ENCODE peak calls at places on chromosome 3, in six cellular contexts. Q is H7, G is GM12878, O is neural progenitor cell, F is BJ, X is astrocyte. I is an unnamed sample.

GRCh38 chr3:179330438-179330837 is 7.6 kb downstream of the ZNF639 start:
- DNase-seq in O (no peak), F (no peak), Q (no peak), X (no peak), G (no peak), I (no peak)

GRCh38 chr3:180421711-180422110 is 180.3 kb upstream of the TTC14 start:
- DNase-seq in X (no peak), F (no peak), O (no peak), G (no peak), Q (no peak), I (no peak)

GRCh38 chr3:99751649-99752048 is 66.0 kb upstream of the CMSS1 start:
- DNase-seq in F (peak; percentile 58), G (no peak), Q (no peak), O (no peak), X (peak; percentile 91), I (no peak)

GRCh38 chr3:28791713-28792255 is 443.2 kb upstream of the AZI2 start:
- DNase-seq in X (peak; percentile 6), Q (peak; percentile 6), F (no peak), G (no peak), O (peak; percentile 80), I (no peak)

GRCh38 chr3:124926426-124927116 is 8.0 kb downstream of the MUC13 start:
- DNase-seq in Q (no peak), O (no peak), F (no peak), G (no peak), X (peak; percentile 4), I (no peak)

GRCh38 chr3:22236490-22237271 is 485.7 kb upstream of the ZNF385D start:
- DNase-seq in F (no peak), O (no peak), Q (no peak), X (no peak), G (no peak), I (no peak)

GRCh38 chr3:104101736-104102135 is 1265.0 kb upstream of the ALCAM start:
- DNase-seq in G (no peak), X (peak; percentile 4), F (no peak), O (no peak), Q (no peak), I (no peak)

GRCh38 chr3:178706411-178706810 is 170.2 kb downstream of the KCNMB2 start:
- DNase-seq in Q (no peak), O (no peak), G (no peak), F (no peak), X (no peak), I (no peak)

GRCh38 chr3:56316944-56317343 is 151.3 kb downstream of the ERC2 start:
- DNase-seq in F (no peak), X (no peak), O (no peak), G (no peak), Q (no peak), I (no peak)

GRCh38 chr3:166080096-166080495 is 242.9 kb upstream of the BCHE start:
- DNase-seq in F (no peak), G (no peak), Q (no peak), X (no peak), O (no peak), I (no peak)

GRCh38 chr3:88219138-88219792 is 69.5 kb downstream of the C3orf38 start:
- DNase-seq in X (peak; percentile 49), G (no peak), O (peak; percentile 87), Q (peak; percentile 65), F (no peak), I (peak; percentile 21)

GRCh38 chr3:191260431-191261303 is 61.6 kb downstream of the OSTN start:
- DNase-seq in O (peak; percentile 69), G (no peak), Q (no peak), F (no peak), X (no peak), I (no peak)

GRCh38 chr3:57025237-57025636 is 35.2 kb upstream of the SPATA12 start:
- DNase-seq in X (no peak), G (no peak), F (no peak), O (no peak), Q (no peak), I (no peak)

GRCh38 chr3:161413127-161413854 is 42.0 kb upstream of the SPTSSB start:
- DNase-seq in F (no peak), Q (no peak), X (peak; percentile 80), O (no peak), G (no peak), I (peak; percentile 93)

GRCh38 chr3:7978104-7978457 is 523.5 kb upstream of the LMCD1 start:
- DNase-seq in G (no peak), Q (no peak), F (no peak), O (peak; percentile 86), X (no peak), I (no peak)

GRCh38 chr3:39718674-39719595 is 90.5 kb upstream of the MYRIP start:
- DNase-seq in O (no peak), G (no peak), X (peak; percentile 42), Q (no peak), F (peak; percentile 41), I (peak; percentile 68)

GRCh38 chr3:165642761-165643432 is 194.3 kb downstream of the BCHE start:
- DNase-seq in F (peak; percentile 70), Q (no peak), X (peak; percentile 96), O (no peak), G (no peak), I (peak; percentile 87)

GRCh38 chr3:25663324-25664065 is 1.2 kb downstream of the TOP2B start:
- DNase-seq in F (no peak), O (peak; percentile 57), Q (peak; percentile 43), G (no peak), X (peak; percentile 12), I (no peak)

GRCh38 chr3:59593380-59593779 is 543.6 kb upstream of the CFAP20DC start:
- DNase-seq in X (no peak), F (no peak), O (no peak), Q (no peak), G (no peak), I (no peak)

GRCh38 chr3:188595890-188596376 is 442.0 kb downstream of the LPP start:
- DNase-seq in G (no peak), X (peak; percentile 90), O (no peak), F (peak; percentile 74), Q (no peak), I (peak; percentile 40)

GRCh38 chr3:175777495-175777894 is 918.4 kb downstream of the NAALADL2 start:
- DNase-seq in Q (no peak), F (peak; percentile 9), X (peak; percentile 69), G (no peak), O (no peak), I (no peak)

GRCh38 chr3:99542771-99543518 is 95.4 kb upstream of the COL8A1 start:
- DNase-seq in G (no peak), Q (no peak), O (no peak), X (no peak), F (no peak), I (no peak)

GRCh38 chr3:134877788-134878187 is 82.7 kb downstream of the EPHB1 start:
- DNase-seq in O (no peak), G (no peak), Q (no peak), F (no peak), X (no peak), I (no peak)

GRCh38 chr3:7546219-7546618 is 685.3 kb downstream of the GRM7 start:
- DNase-seq in F (no peak), G (no peak), X (peak; percentile 16), Q (no peak), O (no peak), I (no peak)

GRCh38 chr3:72165337-72165736 is 380.4 kb upstream of the PROK2 start:
- DNase-seq in Q (no peak), O (no peak), X (peak; percentile 47), G (no peak), F (no peak), I (no peak)

GRCh38 chr3:3998140-3998977 is 199.1 kb downstream of the LRRN1 start:
- DNase-seq in G (peak; percentile 11), O (peak; percentile 70), F (no peak), Q (peak; percentile 50), X (peak; percentile 38), I (peak; percentile 1)

GRCh38 chr3:42080452-42080872 is 10.7 kb upstream of the TRAK1 start:
- DNase-seq in Q (no peak), X (peak; percentile 31), F (no peak), G (peak; percentile 38), O (no peak), I (peak; percentile 77)
- H3K4me3 ChIP-seq in Q (no peak overlapping the region), X (no peak overlapping the region), F (no peak overlapping the region), G (no peak overlapping the region), O (no peak overlapping the region), I (no peak overlapping the region)

DNA sequence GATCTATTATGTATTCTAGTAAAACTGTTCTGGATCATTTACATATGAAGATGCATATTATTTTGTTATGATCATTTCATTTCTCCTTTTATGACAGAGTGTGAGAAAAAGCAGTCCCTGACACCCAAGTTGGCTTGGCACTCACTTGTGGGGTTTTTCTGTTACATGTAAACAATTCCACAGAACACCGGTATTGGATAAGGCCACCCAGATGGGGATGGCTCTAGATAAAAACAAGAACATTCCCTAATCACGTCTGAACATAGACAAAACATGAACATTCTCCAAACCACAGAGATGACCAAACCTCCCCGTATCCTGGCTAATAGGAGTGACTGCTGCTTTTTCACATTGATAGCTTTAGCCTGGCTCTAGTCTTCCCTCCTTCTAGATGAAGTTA is 72.1 kb upstream of the EPHB3 start:
- DNase-seq in F (no peak), Q (no peak), X (no peak), G (no peak), O (no peak), I (no peak)
- H3K27me3 ChIP-seq in F (peaks cover 33% of the 10 kb centered on the region), Q (peaks cover 31% of the 10 kb centered on the region), X (peaks cover 70% of the 10 kb centered on the region), G (peaks cover 2% of the 10 kb centered on the region), O (peaks cover 59% of the 10 kb centered on the region), I (peaks cover 56% of the 10 kb centered on the region)

GRCh38 chr3:126449621-126450051 is 26.1 kb downstream of the ZXDC start:
- DNase-seq in O (no peak), Q (no peak), G (no peak), X (no peak), F (no peak), I (no peak)

GRCh38 chr3:126452213-126452612 is 23.5 kb downstream of the ZXDC start:
- DNase-seq in Q (no peak), O (no peak), F (no peak), X (no peak), G (no peak), I (no peak)

GRCh38 chr3:126451511-126451910 is 24.2 kb downstream of the ZXDC start:
- DNase-seq in G (no peak), X (no peak), F (no peak), O (no peak), Q (no peak), I (no peak)

GRCh38 chr3:126450219-126450618 is 25.5 kb downstream of the ZXDC start:
- DNase-seq in O (no peak), Q (no peak), X (no peak), F (no peak), G (no peak), I (no peak)

DNA sequence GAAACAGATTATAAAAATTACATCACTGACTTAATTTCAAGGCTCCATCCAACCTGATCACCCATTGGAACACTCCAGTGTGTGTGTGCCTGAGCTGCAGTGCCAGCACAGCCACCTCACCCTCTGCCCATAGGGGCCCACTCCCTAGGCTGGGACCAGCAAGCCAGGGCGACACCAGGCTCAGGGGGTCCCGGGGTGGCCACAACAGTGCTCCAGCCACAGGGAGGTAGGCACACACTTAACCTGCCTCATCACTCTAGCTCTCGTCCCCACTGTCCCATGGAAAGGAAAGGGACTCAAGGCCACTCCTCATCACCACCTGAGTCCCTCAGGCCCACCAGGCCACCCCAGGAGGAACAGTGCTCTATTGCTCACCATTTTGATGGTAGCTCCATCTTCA is 24.9 kb downstream of the ZXDC start:
- DNase-seq in O (no peak), G (no peak), Q (no peak), F (no peak), X (no peak), I (no peak)
- H3K36me3 ChIP-seq in O (peaks cover 4% of the 10 kb centered on the region), G (peaks cover 18% of the 10 kb centered on the region), Q (peaks cover 5% of the 10 kb centered on the region), F (peaks cover 17% of the 10 kb centered on the region), X (peaks cover 9% of the 10 kb centered on the region), I (peaks cover 58% of the 10 kb centered on the region)

GRCh38 chr3:58463181-58463941 is 28.5 kb upstream of the KCTD6 start:
- DNase-seq in G (no peak), F (peak; percentile 41), X (peak; percentile 8), Q (peak; percentile 83), O (peak; percentile 77), I (peak; percentile 86)
- H3K4me3 ChIP-seq in G (no peak overlapping the region), F (no peak overlapping the region), X (no peak overlapping the region), Q (no peak overlapping the region), O (no peak overlapping the region), I (no peak overlapping the region)

I was measured in MG63.